ENCODE peak calls at places on chromosomes 11 and 22, in four cellular contexts. W is MCF 10A, A is B cell, S is neural crest cell. G is an unnamed sample.

GRCh38 chr11:88307749-88308425 is 29.6 kb downstream of the CTSC start:
- DNase-seq in W (no peak), A (no peak), S (no peak), G (no peak)

GRCh38 chr11:60777572-60777971 is 7.6 kb upstream of the MS4A10 start:
- DNase-seq in W (peak), A (no peak), S (no peak), G (no peak)

GRCh38 chr11:63764712-63765631 is 3.6 kb downstream of the ZFTA start:
- DNase-seq in W (no peak), A (peak), S (peak), G (no peak)

GRCh38 chr22:20131593-20131855 is at the start of gene ZDHHC8:
- DNase-seq in W (no peak), A (peak), S (no peak), G (no peak)

GRCh38 chr11:77726524-77726923 is 88.9 kb upstream of the CLNS1A start:
- DNase-seq in W (no peak), A (no peak), S (no peak), G (no peak)

GRCh38 chr11:44643207-44643606 is 77.7 kb downstream of the CD82 start:
- DNase-seq in W (no peak), A (no peak), S (no peak), G (no peak)

GRCh38 chr11:86787651-86788050 is 12.7 kb upstream of the PRSS23 start:
- DNase-seq in W (no peak), A (no peak), S (no peak), G (no peak)

GRCh38 chr11:82701847-82702520 is 31.7 kb downstream of the FAM181B start:
- DNase-seq in W (peak), A (no peak), S (peak), G (no peak)

GRCh38 chr22:28021998-28022660 is 103.1 kb upstream of the PITPNB start:
- DNase-seq in W (no peak), A (no peak), S (no peak), G (no peak)

GRCh38 chr22:19766506-19767426 is 6.2 kb downstream of the TBX1 start:
- DNase-seq in W (no peak), A (peak), S (no peak), G (no peak)

GRCh38 chr11:7364660-7365059 is 113.0 kb downstream of the SYT9 start:
- DNase-seq in W (no peak), A (no peak), S (no peak), G (no peak)

GRCh38 chr11:6626971-6627761 is 7.9 kb upstream of the TPP1 start:
- DNase-seq in W (no peak), A (no peak), S (no peak), G (no peak)

GRCh38 chr11:29634248-29634647 is 382.6 kb downstream of the KCNA4 start:
- DNase-seq in W (peak), A (no peak), S (no peak), G (no peak)

GRCh38 chr11:118883368-118884071 is at the start of gene CXCR5:
- DNase-seq in W (no peak), A (peak), S (no peak), G (no peak)

GRCh38 chr11:115552773-115553438 is 48.7 kb upstream of the CADM1 start:
- DNase-seq in W (no peak), A (no peak), S (no peak), G (no peak)

GRCh38 chr11:8408151-8408930 is 144.7 kb upstream of the LMO1 start:
- DNase-seq in W (no peak), A (no peak), S (no peak), G (no peak)

GRCh38 chr11:112227002-112227401 is 774 bp downstream of the PTS start:
- DNase-seq in W (no peak), A (no peak), S (no peak), G (no peak)

GRCh38 chr11:10728154-10728553 is 22.9 kb upstream of the CTR9 start:
- DNase-seq in W (no peak), A (no peak), S (no peak), G (no peak)

GRCh38 chr11:84236436-84236835 is 950.3 kb upstream of the CCDC90B start:
- DNase-seq in W (no peak), A (no peak), S (no peak), G (no peak)

GRCh38 chr11:74754507-74755255 is 6.0 kb downstream of the RNF169 start:
- DNase-seq in W (peak), A (no peak), S (no peak), G (no peak)

GRCh38 chr11:34855754-34856095 is 60.5 kb downstream of the APIP start:
- DNase-seq in W (no peak), A (no peak), S (no peak), G (no peak)

GRCh38 chr11:27367881-27368280 is 4.9 kb upstream of the CCDC34 start:
- DNase-seq in W (no peak), A (no peak), S (no peak), G (no peak)

GRCh38 chr22:17266261-17266971 is 47.2 kb upstream of the ADA2 start:
- DNase-seq in W (no peak), A (no peak), S (peak), G (peak)

GRCh38 chr11:61888043-61888442 is 3.3 kb downstream of the FADS3 start:
- DNase-seq in W (peak), A (no peak), S (no peak), G (no peak)

GRCh38 chr11:27380796-27381195 is 17.8 kb upstream of the CCDC34 start:
- DNase-seq in W (no peak), A (no peak), S (no peak), G (no peak)

GRCh38 chr11:9462806-9463537 is 2.2 kb downstream of the ZNF143 start:
- DNase-seq in W (peak), A (no peak), S (no peak), G (no peak)

GRCh38 chr11:83092488-83093384 is 21.0 kb upstream of the RAB30 start:
- DNase-seq in W (peak), A (no peak), S (no peak), G (no peak)

GRCh38 chr11:100619484-100619883 is 67.6 kb upstream of the ARHGAP42 start:
- DNase-seq in W (no peak), A (no peak), S (no peak), G (no peak)

GRCh38 chr11:122354029-122354697 is 238.1 kb upstream of the BLID start:
- DNase-seq in W (no peak), A (no peak), S (no peak), G (no peak)

GRCh38 chr11:103537904-103538502 is 428.8 kb downstream of the DYNC2H1 start:
- DNase-seq in W (peak), A (no peak), S (no peak), G (no peak)

DNA sequence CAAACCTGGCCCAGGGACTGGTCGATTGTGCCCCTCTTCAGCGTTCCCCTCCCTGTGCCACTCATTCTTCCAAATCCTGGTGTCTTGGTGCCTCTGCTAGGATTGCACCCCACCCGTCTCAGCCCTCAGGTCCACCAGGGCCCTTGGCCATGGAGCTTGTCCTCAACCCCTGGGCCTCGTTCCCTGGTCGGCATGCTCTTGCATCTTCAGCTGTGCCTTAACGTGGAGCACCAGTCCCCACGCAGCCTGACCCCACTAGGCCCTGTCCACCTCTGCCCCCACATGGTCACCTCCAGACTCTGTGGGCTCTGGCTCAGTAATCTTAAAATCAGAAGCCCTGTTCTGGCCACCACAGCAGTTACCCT is 61.1 kb downstream of the OSBP2 start:
- DNase-seq in W (no peak), A (no peak), S (no peak), G (no peak)
- TF ChIP-seq CTCF in W (no peak), A (no peak), S (peak), G (no peak)

GRCh38 chr11:17036666-17037658 is 22.7 kb upstream of the PLEKHA7 start:
- DNase-seq in W (peak), A (no peak), S (no peak), G (no peak)
- TF ChIP-seq CTCF in W (no peak), A (no peak), S (no peak), G (no peak)

GRCh38 chr22:45159652-45160462 is 3.9 kb upstream of the NUP50 start:
- DNase-seq in W (peak), A (no peak), S (no peak), G (no peak)
- TF ChIP-seq CTCF in W (no peak), A (no peak), S (peak), G (no peak)

DNA sequence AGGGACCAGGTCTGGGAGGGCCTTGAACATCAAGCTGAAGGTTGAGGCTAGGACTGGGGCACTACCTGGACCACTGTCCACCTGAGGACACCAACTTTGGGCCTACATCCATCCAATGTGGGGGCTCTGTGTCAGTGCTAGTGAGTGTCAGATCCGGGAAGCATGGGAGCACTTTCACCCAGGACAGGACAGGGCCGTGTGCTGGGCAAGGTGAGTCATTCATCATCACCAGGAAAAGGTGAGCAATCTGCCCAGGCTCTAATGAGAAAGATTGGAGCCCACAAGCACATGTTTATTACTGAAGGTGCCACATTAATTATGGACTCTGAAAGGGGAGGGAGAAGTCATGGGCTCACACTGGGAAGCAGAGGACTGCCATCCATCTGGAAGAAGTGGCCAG is 39.7 kb upstream of the DRD2 start:
- DNase-seq in W (peak), A (no peak), S (no peak), G (no peak)
- TF ChIP-seq CTCF in W (no peak), A (no peak), S (no peak), G (no peak)

GRCh38 chr22:43253839-43254238 is 66.9 kb upstream of the TTLL12 start:
- DNase-seq in W (no peak), A (no peak), S (no peak), G (no peak)
- TF ChIP-seq CTCF in W (no peak), A (no peak), S (no peak), G (no peak)

DNA sequence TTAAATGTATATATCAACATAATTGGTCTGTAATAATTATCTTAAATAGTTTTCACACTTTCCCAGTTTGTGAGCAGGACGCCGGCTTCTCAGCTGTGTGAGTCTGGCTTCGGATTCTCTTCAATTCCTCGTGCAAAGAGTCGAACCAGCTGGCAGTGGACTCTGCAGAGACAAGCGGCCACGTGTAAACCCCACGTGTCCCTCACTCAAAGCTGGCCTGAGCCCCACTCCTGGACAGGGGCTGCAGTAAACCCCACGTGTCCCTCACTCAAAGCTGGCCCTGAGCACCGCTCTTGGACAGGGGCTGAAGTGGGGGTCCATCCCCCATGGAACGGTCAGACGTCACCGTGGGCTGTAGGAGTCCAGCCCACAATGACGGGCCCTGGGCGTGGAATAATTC is 51.0 kb downstream of the CERK start:
- DNase-seq in W (no peak), A (no peak), S (no peak), G (no peak)
- TF ChIP-seq CTCF in W (no peak), A (no peak), S (no peak), G (no peak)

GRCh38 chr11:71120346-71120963 is 131.9 kb downstream of the SHANK2 start:
- DNase-seq in W (peak), A (no peak), S (no peak), G (no peak)
- TF ChIP-seq CTCF in W (no peak), A (no peak), S (peak), G (peak)

DNA sequence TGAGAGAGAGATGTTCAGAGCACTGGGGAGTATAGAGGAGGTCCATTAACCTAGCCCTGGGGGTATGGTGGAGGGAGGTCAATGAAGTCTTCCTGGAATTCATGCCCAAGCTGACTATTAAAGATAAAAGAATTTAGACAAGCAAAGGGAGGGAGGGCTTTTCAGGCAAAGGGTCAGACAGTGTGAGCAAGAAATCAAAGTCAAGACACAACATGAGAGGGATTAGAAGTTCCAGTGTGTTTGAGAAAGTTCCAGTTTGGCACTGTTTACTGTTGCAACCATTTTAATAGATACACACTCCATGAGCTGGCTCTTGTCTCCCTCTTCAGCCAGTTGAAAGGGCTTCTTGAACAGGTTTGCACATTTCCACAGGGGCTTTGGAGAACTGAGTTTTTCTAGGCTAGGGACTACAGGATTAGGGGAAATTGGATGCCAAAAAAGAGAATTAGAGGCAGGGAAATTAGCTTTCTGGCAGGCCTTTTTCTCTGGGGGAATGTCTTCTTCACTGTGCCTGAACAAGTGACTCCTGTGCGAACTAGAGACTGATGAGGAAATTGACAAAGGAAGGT is 14.7 kb upstream of the NNMT start:
- DNase-seq in W (no peak), A (no peak), S (no peak), G (no peak)
- TF ChIP-seq CTCF in W (no peak), A (no peak), S (no peak), G (no peak)

DNA sequence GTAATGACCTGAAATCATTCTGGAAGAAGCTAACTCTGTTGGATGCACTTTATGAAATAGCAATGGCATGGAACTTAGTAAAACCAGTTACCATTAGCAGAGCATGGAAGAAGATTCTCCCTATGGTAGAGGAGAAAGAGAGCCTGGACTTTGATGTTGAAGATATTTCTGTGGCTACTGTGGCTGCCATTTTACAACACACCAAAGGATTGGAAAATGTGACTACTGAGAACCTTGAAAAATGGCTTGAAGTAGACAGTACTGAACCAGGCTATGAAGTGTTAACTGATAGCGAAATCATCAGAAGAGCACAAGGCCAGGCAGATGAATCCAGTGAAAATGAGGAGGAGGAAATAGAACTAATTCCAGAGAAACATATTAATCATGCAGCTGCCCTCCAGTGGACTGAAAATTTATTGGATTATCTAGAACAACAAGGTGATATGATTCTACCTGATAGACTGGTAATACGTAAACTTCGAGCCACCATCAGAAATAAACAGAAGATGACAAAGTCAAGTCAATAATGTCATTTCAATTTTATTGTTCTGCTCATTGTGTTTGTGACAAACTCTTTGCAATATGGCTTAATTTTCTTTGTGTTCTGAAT is 2.0 kb downstream of the JRKL start:
- DNase-seq in W (no peak), A (no peak), S (no peak), G (no peak)
- TF ChIP-seq CTCF in W (no peak), A (no peak), S (no peak), G (peak)